ENCODE peak calls at places on chromosomes 7 and 10, in four cellular contexts. I is GM20000, U is right lobe of liver, Y is GM12865. Q is an unnamed sample.

GRCh38 chr10:93600861-93601773 is at the start of gene RBP4:
- DNase-seq in Y (no peak), I (no peak), U (peak), Q (no peak)

GRCh38 chr7:116671681-116672595 is at the start of gene MET:
- DNase-seq in U (peak), I (peak), Y (peak), Q (peak)

GRCh38 chr7:7266257-7266656 is 83.9 kb downstream of the C1GALT1 start:
- DNase-seq in I (no peak), U (no peak), Y (no peak), Q (no peak)

GRCh38 chr7:50068026-50068425 is 25.0 kb downstream of the ZPBP start:
- DNase-seq in U (no peak), I (no peak), Y (peak), Q (no peak)

GRCh38 chr10:32077896-32078295 is 21.7 kb upstream of the KIF5B start:
- DNase-seq in Y (no peak), I (no peak), U (no peak), Q (no peak)

GRCh38 chr10:86899128-86899527 is 58.3 kb downstream of the MMRN2 start:
- DNase-seq in U (no peak), Y (no peak), I (no peak), Q (no peak)

GRCh38 chr7:148982596-148983219 is 45.6 kb downstream of the PDIA4 start:
- DNase-seq in U (no peak), Y (no peak), I (no peak), Q (no peak)

GRCh38 chr7:23055582-23056178 is 41.8 kb upstream of the HYCC1 start:
- DNase-seq in I (peak), U (no peak), Y (peak), Q (peak)

GRCh38 chr7:131591674-131592328 is 35.4 kb upstream of the PODXL start:
- DNase-seq in Y (no peak), I (no peak), U (no peak), Q (peak)

GRCh38 chr7:93171606-93172226 is 23.5 kb upstream of the SAMD9L start:
- DNase-seq in I (no peak), Y (no peak), U (no peak), Q (no peak)

GRCh38 chr10:116088985-116089384 is 184.0 kb downstream of the GFRA1 start:
- DNase-seq in I (no peak), U (no peak), Y (no peak), Q (no peak)

GRCh38 chr7:151696738-151697514 is 177.2 kb upstream of the RHEB start:
- DNase-seq in I (no peak), U (peak), Y (no peak), Q (no peak)

GRCh38 chr10:29083096-29083495 is 205.8 kb upstream of the LYZL1 start:
- DNase-seq in U (no peak), I (no peak), Y (no peak), Q (no peak)

GRCh38 chr7:134419085-134419484 is 39.8 kb downstream of the AKR1B1 start:
- DNase-seq in I (no peak), Y (no peak), U (peak), Q (no peak)

GRCh38 chr10:74967850-74968620 is 141.6 kb downstream of the KAT6B start:
- DNase-seq in U (no peak), Y (no peak), I (no peak), Q (no peak)

GRCh38 chr7:157654350-157654749 is 317.5 kb downstream of the DNAJB6 start:
- DNase-seq in I (no peak), Y (no peak), U (no peak), Q (no peak)

GRCh38 chr7:15288746-15289145 is 273.1 kb downstream of the AGMO start:
- DNase-seq in U (no peak), Y (no peak), I (no peak), Q (no peak)

GRCh38 chr10:1412531-1413189 is 324.7 kb downstream of the ADARB2 start:
- DNase-seq in I (no peak), U (no peak), Y (no peak), Q (no peak)

GRCh38 chr10:59872892-59873463 is 33.4 kb downstream of the CCDC6 start:
- DNase-seq in U (no peak), I (no peak), Y (peak), Q (no peak)

GRCh38 chr7:2261611-2262010 is 19.6 kb downstream of the NUDT1 start:
- DNase-seq in Y (peak), U (peak), I (peak), Q (peak)

GRCh38 chr10:70376436-70377378 is 5.7 kb downstream of the LRRC20 start:
- DNase-seq in I (no peak), U (no peak), Y (no peak), Q (no peak)

GRCh38 chr7:105487559-105488218 is 34.4 kb downstream of the PUS7 start:
- DNase-seq in U (no peak), Y (peak), I (peak), Q (peak)

GRCh38 chr7:75735581-75736350 is 3.0 kb downstream of the HIP1 start:
- DNase-seq in U (no peak), Y (no peak), I (no peak), Q (no peak)

GRCh38 chr10:112202561-112203241 is 19.1 kb upstream of the GPAM start:
- DNase-seq in I (peak), Y (peak), U (no peak), Q (peak)

GRCh38 chr10:11454958-11455566 is 156.4 kb downstream of the USP6NL start:
- DNase-seq in U (no peak), I (no peak), Y (no peak), Q (no peak)

GRCh38 chr10:416091-416515 is 273.4 kb downstream of the DIP2C start:
- DNase-seq in Y (no peak), U (no peak), I (no peak), Q (no peak)

GRCh38 chr7:76364198-76364584 is 5.4 kb upstream of the YWHAG start:
- DNase-seq in I (no peak), U (no peak), Y (peak), Q (no peak)

GRCh38 chr7:50957427-50957826 is 174.7 kb upstream of the GRB10 start:
- DNase-seq in U (no peak), Y (no peak), I (no peak), Q (no peak)

GRCh38 chr10:61643316-61643751 is 19.4 kb upstream of the CABCOCO1 start:
- DNase-seq in I (no peak), U (no peak), Y (no peak), Q (no peak)

GRCh38 chr10:19815478-19816419 is 483 bp upstream of the PLXDC2 start:
- DNase-seq in Y (no peak), I (peak), U (peak), Q (no peak)
- TF ChIP-seq CTCF in Y (no peak), I (no peak), U (no peak), Q (no peak)

GRCh38 chr10:7562026-7562425 is 104.7 kb downstream of the ITIH5 start:
- DNase-seq in U (no peak), Y (no peak), I (no peak), Q (no peak)

GRCh38 chr10:7563368-7563767 is 103.4 kb downstream of the ITIH5 start:
- DNase-seq in I (no peak), U (no peak), Y (no peak), Q (no peak)

GRCh38 chr10:7565871-7566270 is 100.9 kb downstream of the ITIH5 start:
- DNase-seq in Y (no peak), I (no peak), U (no peak), Q (no peak)

GRCh38 chr10:7561216-7561893 is 105.4 kb downstream of the ITIH5 start:
- DNase-seq in Y (no peak), I (no peak), U (peak), Q (no peak)

DNA sequence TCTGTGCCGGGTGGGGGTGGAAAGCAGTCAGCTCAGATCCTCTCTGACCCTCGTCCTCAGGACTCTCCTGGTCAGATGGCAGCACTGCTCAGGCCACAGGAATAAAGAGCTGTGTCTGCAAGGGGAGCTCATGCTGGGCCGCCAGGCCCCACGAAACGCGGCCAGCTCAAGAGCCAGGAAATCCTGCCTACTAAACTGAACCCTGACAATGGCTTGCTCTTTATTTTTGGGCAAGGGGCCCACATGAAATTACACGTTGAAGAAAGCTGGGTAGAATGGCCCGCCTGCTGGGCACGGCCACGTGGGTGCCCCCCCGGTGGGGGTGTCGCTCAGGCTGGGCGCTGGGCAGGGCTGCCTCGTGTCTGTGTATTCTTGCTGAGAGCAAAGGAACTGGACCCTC is 103.0 kb downstream of the ITIH5 start:
- DNase-seq in U (no peak), I (no peak), Y (no peak), Q (no peak)
- TF ChIP-seq CTCF in U (no peak), I (no peak), Y (no peak), Q (no peak)

DNA sequence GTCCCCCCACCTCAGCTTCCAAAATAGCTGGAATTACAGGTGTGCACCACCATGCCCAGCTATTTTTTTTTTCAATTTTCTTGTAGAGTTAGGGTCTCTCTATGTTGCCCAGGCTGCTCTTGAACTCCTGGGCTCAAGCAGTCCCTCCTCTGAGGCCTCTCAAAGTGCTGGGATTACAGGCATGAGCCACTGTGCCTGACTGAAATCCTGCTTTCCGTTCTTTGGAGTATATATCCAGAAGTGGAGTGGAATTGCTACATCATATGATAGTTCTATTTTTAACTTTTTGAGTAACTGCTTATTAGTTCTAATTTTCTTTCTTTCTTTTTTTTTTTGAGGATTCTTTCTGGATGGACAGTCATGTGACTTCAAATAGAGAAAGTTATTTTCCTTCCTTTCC is 62.9 kb upstream of the ZMIZ2 start:
- DNase-seq in I (no peak), Y (no peak), U (no peak), Q (no peak)
- TF ChIP-seq CTCF in I (no peak), Y (no peak), U (no peak), Q (no peak)

DNA sequence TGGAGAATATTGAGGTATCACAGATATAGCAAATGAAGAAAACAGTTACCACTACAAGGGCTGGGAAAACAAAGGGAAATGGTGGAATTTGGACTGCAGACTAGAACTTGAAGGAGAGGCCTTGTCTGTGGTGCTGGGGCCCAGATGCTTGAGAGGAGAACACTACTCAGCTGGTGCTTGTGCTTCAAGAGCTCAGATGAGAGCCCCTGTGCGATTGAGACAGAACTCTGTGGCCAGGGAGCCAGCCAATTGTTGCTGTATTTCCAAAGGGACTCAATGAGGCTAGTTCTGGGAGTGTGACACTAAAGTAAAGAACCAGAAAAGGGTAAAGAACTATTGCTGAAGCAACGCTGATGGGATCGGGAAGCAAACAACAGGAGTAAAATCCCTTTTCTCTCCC is 406.5 kb upstream of the SEMA3D start:
- DNase-seq in I (no peak), U (no peak), Y (no peak), Q (no peak)
- TF ChIP-seq CTCF in I (peak), U (no peak), Y (no peak), Q (no peak)

Q was measured in GM10248.